ENCODE peak calls at places on chromosomes 13 and 19, in four cellular contexts. Y, J, M and Q are unnamed samples.

GRCh38 chr19:32930567-32930966 is 41.2 kb downstream of the CEP89 start:
- DNase-seq in J (no peak), M (no peak), Y (no peak), Q (no peak)

GRCh38 chr19:54439174-54439851 is 9.7 kb upstream of the LENG8 start:
- DNase-seq in J (no peak), M (no peak), Y (no peak), Q (no peak)

GRCh38 chr19:41554902-41555301 is 21.1 kb upstream of the CEACAM21 start:
- DNase-seq in Y (no peak), M (no peak), J (no peak), Q (no peak)

GRCh38 chr13:100517135-100517534 is 71.5 kb downstream of the GGACT start:
- DNase-seq in Y (no peak), J (no peak), M (no peak), Q (no peak)

GRCh38 chr19:3146677-3147100 is 10.9 kb downstream of the GNA15 start:
- DNase-seq in M (no peak), Y (peak), J (no peak), Q (no peak)

GRCh38 chr19:800360-801029 is 3.2 kb downstream of the PTBP1 start:
- DNase-seq in M (peak), J (no peak), Y (no peak), Q (no peak)

GRCh38 chr19:610801-611505 is 21.3 kb downstream of the HCN2 start:
- DNase-seq in Y (peak), J (no peak), M (peak), Q (no peak)

GRCh38 chr19:1396019-1396767 is 5.1 kb downstream of the GAMT start:
- DNase-seq in Y (no peak), J (no peak), M (no peak), Q (no peak)

GRCh38 chr13:113404723-113405471 is 41.0 kb upstream of the GRTP1 start:
- DNase-seq in Y (no peak), J (no peak), M (peak), Q (peak)